ENCODE peak calls at places on chromosomes 1 and 21, in nine cellular contexts. C is esophagus muscularis mucosa, J is prostate gland, X is GM23338, K is HCT116, U is breast epithelium, S is H1, L is spleen, R is suprapubic skin. H is an unnamed sample.
A peak's percentile ranks its signal among the peaks of the same experiment; 100 is the strongest.

GRCh38 chr1:1591452-1591851 is 8.5 kb downstream of the FNDC10 start:
- DNase-seq in S (no peak), R (no peak), L (no peak), C (no peak), K (no peak), X (no peak), J (no peak), U (no peak), H (no peak)

GRCh38 chr1:27454610-27455009 is 35.4 kb downstream of the WASF2 start:
- DNase-seq in R (no peak), J (no peak), L (no peak), X (no peak), K (no peak), S (no peak), U (no peak), C (no peak), H (no peak)

GRCh38 chr1:204560590-204560989 is 44.4 kb downstream of the MDM4 start:
- DNase-seq in R (no peak), X (peak; percentile 54), C (no peak), J (no peak), K (no peak), L (no peak), S (no peak), U (no peak), H (no peak)

GRCh38 chr1:70063861-70064260 is 141.5 kb downstream of the LRRC40 start:
- DNase-seq in J (no peak), R (no peak), K (no peak), S (no peak), U (no peak), X (no peak), L (no peak), C (no peak), H (no peak)

GRCh38 chr1:203462878-203463277 is 12.7 kb upstream of the PRELP start:
- DNase-seq in S (no peak), L (no peak), U (no peak), R (peak; percentile 92), K (no peak), C (no peak), J (no peak), X (no peak), H (no peak)

GRCh38 chr1:164721037-164721496 is 162.1 kb downstream of the PBX1 start:
- DNase-seq in L (no peak), K (no peak), U (no peak), J (no peak), C (no peak), R (no peak), S (no peak), X (no peak), H (no peak)

GRCh38 chr1:28296401-28297220 is 32.2 kb upstream of the MED18 start:
- DNase-seq in L (no peak), J (no peak), C (no peak), U (peak; percentile 76), X (peak; percentile 91), S (peak; percentile 66), K (no peak), R (no peak), H (peak; percentile 74)

GRCh38 chr1:1086911-1087341 is 12.8 kb upstream of the RNF223 start:
- DNase-seq in C (no peak), U (no peak), S (no peak), X (no peak), L (peak; percentile 58), K (no peak), J (no peak), R (no peak), H (peak; percentile 5)

GRCh38 chr21:46155514-46156377 is at the start of gene FTCD:
- DNase-seq in L (no peak), S (peak; percentile 46), K (no peak), U (peak; percentile 42), J (no peak), X (no peak), R (peak; percentile 46), C (no peak), H (no peak)

GRCh38 chr1:42777860-42778259 is 6.9 kb upstream of the TMEM269 start:
- DNase-seq in J (no peak), S (peak; percentile 68), X (peak; percentile 77), C (no peak), R (no peak), L (no peak), K (no peak), U (no peak), H (no peak)

GRCh38 chr1:230815277-230815676 is 53.0 kb downstream of the C1orf198 start:
- DNase-seq in X (no peak), L (no peak), S (no peak), K (no peak), J (no peak), U (no peak), C (peak; percentile 21), R (no peak), H (no peak)

GRCh38 chr1:7520496-7520895 is 250.6 kb upstream of the VAMP3 start:
- DNase-seq in R (no peak), X (no peak), K (no peak), L (peak; percentile 12), J (no peak), U (no peak), C (no peak), S (no peak), H (no peak)

GRCh38 chr1:100891380-100891779 is 3.3 kb downstream of the EXTL2 start:
- DNase-seq in L (no peak), R (no peak), U (no peak), J (no peak), S (no peak), X (no peak), C (no peak), K (no peak), H (no peak)
- H3K4me3 ChIP-seq in L (no peak overlapping the region), R (no peak overlapping the region), U (no peak overlapping the region), J (no peak overlapping the region), S (no peak overlapping the region), X (no peak overlapping the region), C (no peak overlapping the region), K (no peak overlapping the region), H (no peak overlapping the region)

DNA sequence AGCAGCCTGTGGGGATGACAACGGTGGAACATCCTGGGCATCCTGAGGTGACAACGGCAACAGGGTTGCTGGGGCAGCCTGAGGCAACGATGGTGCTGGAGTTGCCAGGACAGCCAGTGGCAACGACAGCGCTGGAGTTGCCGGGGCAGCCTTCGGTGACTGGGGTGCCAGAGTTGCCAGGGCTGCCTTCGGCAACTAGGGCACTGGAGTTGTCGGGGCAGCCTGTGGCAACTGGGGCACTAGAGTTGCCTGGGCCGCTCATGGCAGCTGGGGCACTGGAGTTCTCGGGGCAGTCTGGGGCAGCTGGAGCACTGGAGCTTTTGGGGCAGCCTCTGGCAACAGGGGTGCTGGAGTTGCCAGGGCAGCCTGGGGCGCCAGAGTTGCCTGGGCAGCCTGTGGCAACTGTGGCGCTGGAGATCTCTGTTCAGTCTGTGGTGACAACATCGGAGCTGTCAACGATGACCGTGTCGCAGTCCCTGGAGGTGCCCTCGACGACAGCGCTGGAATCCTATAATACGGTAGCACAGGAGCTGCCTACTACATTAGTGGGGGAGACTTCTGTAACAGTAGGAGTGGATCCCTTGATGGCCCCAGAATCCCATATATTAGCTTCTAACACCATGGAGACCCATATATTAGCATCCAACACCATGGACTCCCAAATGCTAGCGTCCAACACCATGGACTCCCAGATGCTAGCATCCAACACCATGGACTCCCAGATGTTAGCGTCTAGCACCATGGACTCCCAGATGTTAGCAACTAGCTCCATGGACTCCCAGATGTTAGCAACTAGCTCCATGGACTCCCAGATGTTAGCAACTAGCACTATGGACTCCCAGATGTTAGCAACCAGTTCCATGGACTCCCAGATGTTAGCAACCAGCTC is 8.2 kb downstream of the SON start:
- DNase-seq in K (no peak), R (no peak), U (no peak), L (peak; percentile 74), X (no peak), J (no peak), C (no peak), S (no peak), H (no peak)
- TF ChIP-seq POLR2AphosphoS5 in K (no peak), R (no peak), U (no peak), L (peak; percentile 51), X (no peak), J (no peak), C (no peak), S (peak; percentile 77), H (no peak)

DNA sequence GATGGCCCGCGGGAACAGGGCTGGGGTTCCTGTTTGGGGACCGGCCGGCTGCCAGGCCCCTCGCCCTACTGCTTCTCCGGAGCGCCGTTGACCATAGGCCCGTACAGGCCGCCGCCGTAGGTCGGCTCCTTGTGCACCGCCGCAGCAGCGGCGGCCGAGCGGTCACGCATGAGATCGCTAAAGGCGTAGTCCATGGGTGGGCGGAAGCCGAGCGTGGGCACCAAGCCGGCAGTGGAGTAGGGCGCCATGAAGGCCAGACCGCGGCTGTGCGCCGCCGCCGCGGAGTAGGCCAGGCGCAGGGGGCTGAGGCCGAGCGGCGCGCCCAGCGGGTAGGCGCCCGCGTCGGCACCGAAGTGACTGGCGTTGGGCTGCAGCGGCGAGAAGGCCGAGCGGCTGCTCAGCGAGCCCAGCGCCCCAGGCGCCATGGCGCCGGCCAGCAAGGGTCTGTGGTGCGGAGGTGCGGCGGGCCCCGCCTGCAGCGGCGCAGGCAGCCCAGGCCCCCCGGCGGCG is 4.6 kb downstream of the DMRTA2 start:
- DNase-seq in J (no peak), R (no peak), C (no peak), U (no peak), K (no peak), X (peak; percentile 67), S (peak; percentile 72), L (no peak), H (no peak)
- H3K4me3 ChIP-seq in J (no peak overlapping the region), R (peak overlapping the region; percentile 44), C (peak overlapping the region; percentile 43), U (peak overlapping the region; percentile 15), K (no peak overlapping the region), X (peak overlapping the region; percentile 52), S (peak overlapping the region; percentile 15), L (peak overlapping the region; percentile 15), H (peak overlapping the region; percentile 53)

DNA sequence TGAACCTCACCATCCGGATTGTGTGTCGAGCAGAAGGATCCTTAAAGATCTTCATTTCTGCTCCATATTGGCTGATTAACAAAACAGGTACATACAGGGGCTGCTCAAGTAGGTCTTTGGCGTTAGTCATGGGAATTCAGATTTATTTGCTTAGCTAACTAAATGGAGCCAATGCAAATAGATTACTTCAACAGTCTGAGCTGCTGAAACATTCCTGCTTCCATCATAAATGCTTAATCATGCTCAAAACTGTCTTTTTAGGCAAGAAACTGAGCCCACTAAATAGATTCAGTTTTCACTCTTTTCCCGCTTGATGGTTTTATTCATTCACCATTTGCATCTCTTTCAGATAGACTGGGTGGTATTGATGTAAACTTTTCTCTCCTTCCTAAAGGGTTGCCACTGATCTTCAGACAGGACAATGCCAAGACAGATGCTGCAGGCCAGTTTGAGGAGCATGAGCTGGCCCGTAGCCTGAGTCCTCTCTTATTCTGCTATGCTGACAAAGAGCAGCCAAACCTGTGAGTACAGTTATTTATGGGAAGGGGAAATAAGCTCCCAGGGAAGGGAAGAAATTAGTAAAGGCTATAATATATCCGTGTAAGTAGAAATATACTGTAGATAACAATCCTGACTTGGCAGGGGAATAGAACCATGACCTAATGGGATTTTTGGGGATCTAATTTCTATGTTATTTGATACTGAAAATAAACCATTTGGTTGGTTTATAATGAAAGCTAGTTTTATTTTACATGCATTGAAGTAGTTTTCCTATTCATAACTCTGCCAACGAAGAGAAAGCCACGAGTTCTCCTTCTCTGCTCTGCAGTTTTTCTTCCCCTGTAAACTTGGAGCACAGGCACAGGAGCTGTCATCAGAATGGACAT is 126.4 kb downstream of the VPS13D start:
- DNase-seq in X (no peak), K (no peak), J (peak; percentile 73), R (no peak), U (no peak), S (no peak), C (no peak), L (no peak), H (no peak)
- TF ChIP-seq POLR2AphosphoS5 in X (no peak), K (no peak), J (peak; percentile 56), R (no peak), U (no peak), S (no peak), C (no peak), L (no peak), H (no peak)

GRCh38 chr1:235325854-235326253 is 2.1 kb downstream of the ARID4B start:
- DNase-seq in X (no peak), U (no peak), J (no peak), K (no peak), C (no peak), L (no peak), S (no peak), R (no peak), H (no peak)
- H3K4me3 ChIP-seq in X (peak overlapping the region; percentile 80), U (no peak overlapping the region), J (peak overlapping the region; percentile 95), K (peak overlapping the region; percentile 99), C (peak overlapping the region; percentile 100), L (peak overlapping the region; percentile 90), S (peak overlapping the region; percentile 90), R (peak overlapping the region; percentile 99), H (peak overlapping the region; percentile 93)